ENCODE peak calls at places on chromosomes 3 and 15, in eight cellular contexts. One of them, this sample, is unnamed.

GRCh38 chr15:88908697-88909621 is 4.2 kb downstream of the MFGE8 start:
- DNase-seq in testis: no peak
- DNase-seq in ovary: peak
- DNase-seq in GM12892: no peak
- DNase-seq in uterus: peak
- DNase-seq in spleen: no peak
- DNase-seq in K562: peak
- DNase-seq in tibial nerve: no peak
- DNase-seq in this sample: no peak

GRCh38 chr3:196554205-196554604 is 14.1 kb downstream of the WDR53 start:
- DNase-seq in testis: no peak
- DNase-seq in ovary: no peak
- DNase-seq in GM12892: no peak
- DNase-seq in uterus: no peak
- DNase-seq in spleen: no peak
- DNase-seq in K562: no peak
- DNase-seq in tibial nerve: no peak
- DNase-seq in this sample: no peak

GRCh38 chr15:44811347-44811746 is 75.0 kb downstream of the TRIM69 start:
- DNase-seq in testis: no peak
- DNase-seq in ovary: no peak
- DNase-seq in GM12892: no peak
- DNase-seq in uterus: no peak
- DNase-seq in spleen: no peak
- DNase-seq in K562: peak
- DNase-seq in tibial nerve: no peak
- DNase-seq in this sample: no peak

GRCh38 chr3:154059798-154060197 is 61.4 kb upstream of the ARHGEF26 start:
- DNase-seq in testis: no peak
- DNase-seq in ovary: no peak
- DNase-seq in GM12892: no peak
- DNase-seq in uterus: no peak
- DNase-seq in spleen: no peak
- DNase-seq in K562: no peak
- DNase-seq in tibial nerve: no peak
- DNase-seq in this sample: no peak

GRCh38 chr3:30553641-30554316 is 52.6 kb upstream of the TGFBR2 start:
- DNase-seq in testis: no peak
- DNase-seq in ovary: no peak
- DNase-seq in GM12892: no peak
- DNase-seq in uterus: no peak
- DNase-seq in spleen: no peak
- DNase-seq in K562: no peak
- DNase-seq in tibial nerve: no peak
- DNase-seq in this sample: no peak

GRCh38 chr15:67724679-67725365 is 100.5 kb upstream of the SKOR1 start:
- DNase-seq in testis: no peak
- DNase-seq in ovary: no peak
- DNase-seq in GM12892: no peak
- DNase-seq in uterus: no peak
- DNase-seq in spleen: no peak
- DNase-seq in K562: no peak
- DNase-seq in tibial nerve: no peak
- DNase-seq in this sample: no peak

GRCh38 chr3:66298591-66298990 is 77.8 kb downstream of the SLC25A26 start:
- DNase-seq in testis: no peak
- DNase-seq in ovary: no peak
- DNase-seq in GM12892: no peak
- DNase-seq in uterus: no peak
- DNase-seq in spleen: no peak
- DNase-seq in K562: no peak
- DNase-seq in tibial nerve: no peak
- DNase-seq in this sample: no peak

GRCh38 chr3:134466366-134466765 is 19.4 kb downstream of the ANAPC13 start:
- DNase-seq in testis: no peak
- DNase-seq in ovary: no peak
- DNase-seq in GM12892: no peak
- DNase-seq in uterus: no peak
- DNase-seq in spleen: no peak
- DNase-seq in K562: no peak
- DNase-seq in tibial nerve: no peak
- DNase-seq in this sample: no peak

GRCh38 chr15:96362001-96362758 is 31.7 kb downstream of the NR2F2 start:
- DNase-seq in testis: no peak
- DNase-seq in ovary: no peak
- DNase-seq in GM12892: no peak
- DNase-seq in uterus: no peak
- DNase-seq in spleen: no peak
- DNase-seq in K562: no peak
- DNase-seq in tibial nerve: no peak
- DNase-seq in this sample: no peak

GRCh38 chr15:25787381-25787780 is 75.7 kb downstream of the ATP10A start:
- DNase-seq in testis: no peak
- DNase-seq in ovary: no peak
- DNase-seq in GM12892: no peak
- DNase-seq in uterus: no peak
- DNase-seq in spleen: no peak
- DNase-seq in K562: no peak
- DNase-seq in tibial nerve: no peak
- DNase-seq in this sample: no peak

GRCh38 chr3:41296556-41296955 is 97.3 kb downstream of the CTNNB1 start:
- DNase-seq in testis: no peak
- DNase-seq in ovary: no peak
- DNase-seq in GM12892: no peak
- DNase-seq in uterus: no peak
- DNase-seq in spleen: no peak
- DNase-seq in K562: no peak
- DNase-seq in tibial nerve: no peak
- DNase-seq in this sample: no peak

GRCh38 chr3:131223373-131224289 is 157.9 kb upstream of the NUDT16 start:
- DNase-seq in testis: no peak
- DNase-seq in ovary: no peak
- DNase-seq in GM12892: no peak
- DNase-seq in uterus: no peak
- DNase-seq in spleen: no peak
- DNase-seq in K562: no peak
- DNase-seq in tibial nerve: no peak
- DNase-seq in this sample: no peak

GRCh38 chr15:96701876-96702275 is 371.4 kb downstream of the NR2F2 start:
- DNase-seq in testis: no peak
- DNase-seq in ovary: no peak
- DNase-seq in GM12892: no peak
- DNase-seq in uterus: no peak
- DNase-seq in spleen: no peak
- DNase-seq in K562: no peak
- DNase-seq in tibial nerve: no peak
- DNase-seq in this sample: no peak

GRCh38 chr3:197027151-197027895 is 2.3 kb downstream of the MELTF start:
- DNase-seq in testis: no peak
- DNase-seq in ovary: no peak
- DNase-seq in GM12892: no peak
- DNase-seq in uterus: no peak
- DNase-seq in spleen: no peak
- DNase-seq in K562: no peak
- DNase-seq in tibial nerve: no peak
- DNase-seq in this sample: peak

GRCh38 chr3:106913111-106913698 is 464.0 kb upstream of the CCDC54 start:
- DNase-seq in testis: peak
- DNase-seq in ovary: no peak
- DNase-seq in GM12892: no peak
- DNase-seq in uterus: no peak
- DNase-seq in spleen: no peak
- DNase-seq in K562: no peak
- DNase-seq in tibial nerve: no peak
- DNase-seq in this sample: peak

GRCh38 chr3:188913084-188913483 is 258.7 kb upstream of the TPRG1 start:
- DNase-seq in testis: no peak
- DNase-seq in ovary: no peak
- DNase-seq in GM12892: no peak
- DNase-seq in uterus: no peak
- DNase-seq in spleen: no peak
- DNase-seq in K562: no peak
- DNase-seq in tibial nerve: no peak
- DNase-seq in this sample: no peak

DNA sequence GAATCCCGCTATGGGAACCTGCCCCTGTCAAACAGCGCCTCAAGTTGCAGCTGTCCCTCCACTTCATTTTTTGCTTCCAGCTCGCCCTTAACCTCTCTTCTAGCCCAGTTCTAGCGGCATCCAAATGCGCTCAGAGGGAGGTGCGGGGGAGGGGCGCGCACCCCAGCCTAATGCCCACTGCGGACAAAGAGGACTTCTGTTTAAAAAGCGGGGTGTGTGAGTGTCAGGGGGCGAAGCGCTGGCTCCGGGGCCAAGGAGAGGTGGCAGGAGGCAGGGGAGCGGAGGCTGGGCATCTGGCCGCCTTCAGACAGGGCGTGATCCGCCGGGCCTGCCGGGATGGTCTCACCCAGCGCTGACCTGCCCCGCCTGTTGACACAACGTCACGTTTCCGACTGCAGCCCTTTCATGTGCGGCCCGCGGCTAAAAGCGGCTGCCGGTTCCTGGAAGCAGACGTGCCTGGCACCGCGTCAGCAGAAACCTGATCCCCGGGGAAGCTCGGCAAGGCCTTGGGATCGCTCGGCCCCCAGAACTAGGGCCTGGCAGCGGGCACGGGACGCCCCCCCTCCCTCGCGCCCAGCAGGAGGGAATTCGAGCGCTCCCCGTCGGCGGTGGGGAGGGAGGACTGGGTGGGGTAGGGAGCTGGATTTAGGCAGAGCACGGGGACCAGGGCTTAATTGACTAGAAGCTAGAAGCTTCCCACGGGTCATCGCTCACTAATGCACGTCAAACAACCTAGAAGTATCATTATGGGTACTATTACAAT is 7.6 kb downstream of the BHLHE40 start:
- DNase-seq in testis: peak
- DNase-seq in ovary: peak
- DNase-seq in GM12892: peak
- DNase-seq in uterus: peak
- DNase-seq in spleen: peak
- DNase-seq in K562: peak
- DNase-seq in tibial nerve: peak
- DNase-seq in this sample: peak
- TF ChIP-seq POLR2A in testis: no peak
- TF ChIP-seq POLR2A in ovary: peak
- TF ChIP-seq POLR2A in GM12892: peak
- TF ChIP-seq POLR2A in uterus: peak
- TF ChIP-seq POLR2A in spleen: no peak
- TF ChIP-seq POLR2A in K562: peak
- TF ChIP-seq POLR2A in tibial nerve: no peak
- TF ChIP-seq POLR2A in this sample: peak

GRCh38 chr3:195151402-195151801 is 119.6 kb downstream of the XXYLT1 start:
- DNase-seq in testis: no peak
- DNase-seq in ovary: no peak
- DNase-seq in GM12892: no peak
- DNase-seq in uterus: no peak
- DNase-seq in spleen: no peak
- DNase-seq in K562: no peak
- DNase-seq in tibial nerve: no peak
- DNase-seq in this sample: no peak

GRCh38 chr3:195151866-195152526 is 119.0 kb downstream of the XXYLT1 start:
- DNase-seq in testis: no peak
- DNase-seq in ovary: no peak
- DNase-seq in GM12892: no peak
- DNase-seq in uterus: no peak
- DNase-seq in spleen: no peak
- DNase-seq in K562: peak
- DNase-seq in tibial nerve: no peak
- DNase-seq in this sample: peak

GRCh38 chr3:195154111-195154791 is 116.7 kb downstream of the XXYLT1 start:
- DNase-seq in testis: peak
- DNase-seq in ovary: peak
- DNase-seq in GM12892: no peak
- DNase-seq in uterus: no peak
- DNase-seq in spleen: no peak
- DNase-seq in K562: peak
- DNase-seq in tibial nerve: no peak
- DNase-seq in this sample: no peak

GRCh38 chr3:195153653-195154052 is 117.3 kb downstream of the XXYLT1 start:
- DNase-seq in testis: peak
- DNase-seq in ovary: no peak
- DNase-seq in GM12892: no peak
- DNase-seq in uterus: no peak
- DNase-seq in spleen: no peak
- DNase-seq in K562: no peak
- DNase-seq in tibial nerve: no peak
- DNase-seq in this sample: no peak

GRCh38 chr3:195153121-195153520 is 117.8 kb downstream of the XXYLT1 start:
- DNase-seq in testis: no peak
- DNase-seq in ovary: no peak
- DNase-seq in GM12892: no peak
- DNase-seq in uterus: no peak
- DNase-seq in spleen: no peak
- DNase-seq in K562: no peak
- DNase-seq in tibial nerve: no peak
- DNase-seq in this sample: no peak
- TF ChIP-seq POLR2A in testis: no peak
- TF ChIP-seq POLR2A in ovary: no peak
- TF ChIP-seq POLR2A in GM12892: no peak
- TF ChIP-seq POLR2A in uterus: no peak
- TF ChIP-seq POLR2A in spleen: no peak
- TF ChIP-seq POLR2A in K562: no peak
- TF ChIP-seq POLR2A in tibial nerve: no peak
- TF ChIP-seq POLR2A in this sample: no peak

DNA sequence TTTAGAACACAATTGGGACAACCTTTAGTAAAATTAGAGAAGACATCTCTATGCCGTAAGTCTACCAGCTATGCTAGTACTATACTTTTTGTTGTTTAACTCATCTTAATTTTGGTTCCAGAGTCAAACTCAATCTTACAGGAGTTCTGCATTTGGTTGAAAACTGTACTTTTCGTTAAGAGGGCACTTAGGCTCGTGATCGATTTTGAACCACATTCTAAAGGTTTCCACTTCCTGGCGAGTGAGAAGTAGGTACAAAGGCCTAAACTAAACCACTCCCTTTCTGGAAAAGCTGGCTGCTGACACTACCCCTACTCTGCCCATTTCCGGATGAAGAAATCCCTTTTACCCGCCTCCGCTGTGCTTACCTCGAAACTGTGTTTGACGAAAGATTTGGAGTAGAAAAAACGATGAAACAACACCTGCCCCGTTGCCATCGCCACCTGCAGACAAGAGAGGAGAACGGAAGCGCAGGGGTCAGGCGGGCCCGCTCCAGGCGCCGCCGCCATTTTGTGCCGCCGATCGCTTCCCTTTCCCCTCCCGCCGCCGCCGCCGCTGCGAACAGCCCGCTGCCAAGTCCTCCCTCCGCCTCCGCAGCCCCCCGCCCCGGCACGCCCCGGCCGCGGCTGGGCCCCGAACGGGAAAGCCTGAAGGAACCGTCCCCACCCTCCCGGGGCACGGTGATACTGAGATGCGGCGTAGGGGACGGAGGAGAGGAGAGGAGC is 748 bp downstream of the CCNL1 start:
- DNase-seq in testis: peak
- DNase-seq in ovary: peak
- DNase-seq in GM12892: peak
- DNase-seq in uterus: peak
- DNase-seq in spleen: peak
- DNase-seq in K562: peak
- DNase-seq in tibial nerve: peak
- DNase-seq in this sample: no peak
- TF ChIP-seq POLR2A in testis: no peak
- TF ChIP-seq POLR2A in ovary: no peak
- TF ChIP-seq POLR2A in GM12892: no peak
- TF ChIP-seq POLR2A in uterus: no peak
- TF ChIP-seq POLR2A in spleen: no peak
- TF ChIP-seq POLR2A in K562: no peak
- TF ChIP-seq POLR2A in tibial nerve: no peak
- TF ChIP-seq POLR2A in this sample: no peak

GRCh38 chr3:129893616-129894070 is at the start of gene TMCC1:
- DNase-seq in testis: peak
- DNase-seq in ovary: peak
- DNase-seq in GM12892: peak
- DNase-seq in uterus: peak
- DNase-seq in spleen: peak
- DNase-seq in K562: peak
- DNase-seq in tibial nerve: peak
- DNase-seq in this sample: peak
- TF ChIP-seq POLR2A in testis: no peak
- TF ChIP-seq POLR2A in ovary: no peak
- TF ChIP-seq POLR2A in GM12892: peak
- TF ChIP-seq POLR2A in uterus: peak
- TF ChIP-seq POLR2A in spleen: no peak
- TF ChIP-seq POLR2A in K562: peak
- TF ChIP-seq POLR2A in tibial nerve: no peak
- TF ChIP-seq POLR2A in this sample: peak

This sample was measured in H54.